ENCODE peak calls at places on chromosomes 2 and 18, in nine cellular contexts. One of them, this sample, is unnamed.

GRCh38 chr2:74876081-74876886 is 42.4 kb downstream of the HK2 start:
- DNase-seq in mammary epithelial cell: no peak
- DNase-seq in naive thymus-derived CD4-positive, alpha-beta T cell: peak; percentile 80
- DNase-seq in colonic mucosa: peak; percentile 54
- DNase-seq in NT2/D1: peak; percentile 22
- DNase-seq in tibial nerve: no peak
- DNase-seq in tibial artery: no peak
- DNase-seq in sigmoid colon: no peak
- DNase-seq in aorta: no peak
- DNase-seq in this sample: peak; percentile 5

GRCh38 chr2:238157506-238158017 is 1.2 kb upstream of the ERFE start:
- DNase-seq in tibial artery: no peak
- DNase-seq in NT2/D1: no peak
- DNase-seq in aorta: peak; percentile 38
- DNase-seq in naive thymus-derived CD4-positive, alpha-beta T cell: no peak
- DNase-seq in sigmoid colon: no peak
- DNase-seq in tibial nerve: no peak
- DNase-seq in mammary epithelial cell: no peak
- DNase-seq in colonic mucosa: no peak
- DNase-seq in this sample: no peak

GRCh38 chr2:126725580-126725979 is 69.6 kb downstream of the GYPC start:
- DNase-seq in colonic mucosa: no peak
- DNase-seq in tibial artery: no peak
- DNase-seq in sigmoid colon: no peak
- DNase-seq in naive thymus-derived CD4-positive, alpha-beta T cell: no peak
- DNase-seq in aorta: no peak
- DNase-seq in tibial nerve: no peak
- DNase-seq in mammary epithelial cell: no peak
- DNase-seq in NT2/D1: no peak
- DNase-seq in this sample: no peak

GRCh38 chr2:70981421-70981820 is 3.0 kb downstream of the ANKRD53 start:
- DNase-seq in mammary epithelial cell: no peak
- DNase-seq in tibial nerve: no peak
- DNase-seq in tibial artery: no peak
- DNase-seq in naive thymus-derived CD4-positive, alpha-beta T cell: no peak
- DNase-seq in NT2/D1: no peak
- DNase-seq in aorta: no peak
- DNase-seq in sigmoid colon: no peak
- DNase-seq in colonic mucosa: no peak
- DNase-seq in this sample: peak; percentile 15

GRCh38 chr2:9742601-9743000 is 100.7 kb upstream of the TAF1B start:
- DNase-seq in tibial artery: no peak
- DNase-seq in aorta: no peak
- DNase-seq in colonic mucosa: no peak
- DNase-seq in tibial nerve: no peak
- DNase-seq in mammary epithelial cell: no peak
- DNase-seq in NT2/D1: no peak
- DNase-seq in sigmoid colon: no peak
- DNase-seq in naive thymus-derived CD4-positive, alpha-beta T cell: no peak
- DNase-seq in this sample: no peak

GRCh38 chr2:75870654-75871137 is 160.0 kb upstream of the GCFC2 start:
- DNase-seq in NT2/D1: peak; percentile 13
- DNase-seq in tibial artery: no peak
- DNase-seq in naive thymus-derived CD4-positive, alpha-beta T cell: no peak
- DNase-seq in aorta: no peak
- DNase-seq in tibial nerve: no peak
- DNase-seq in colonic mucosa: no peak
- DNase-seq in sigmoid colon: no peak
- DNase-seq in mammary epithelial cell: no peak
- DNase-seq in this sample: no peak

GRCh38 chr18:13813271-13813849 is 10.6 kb upstream of the MC5R start:
- DNase-seq in naive thymus-derived CD4-positive, alpha-beta T cell: peak; percentile 44
- DNase-seq in aorta: peak; percentile 59
- DNase-seq in tibial nerve: peak; percentile 52
- DNase-seq in NT2/D1: no peak
- DNase-seq in colonic mucosa: peak; percentile 77
- DNase-seq in tibial artery: peak; percentile 77
- DNase-seq in mammary epithelial cell: peak; percentile 44
- DNase-seq in sigmoid colon: no peak
- DNase-seq in this sample: no peak

GRCh38 chr2:202871161-202872141 is at the start of gene ICA1L:
- DNase-seq in colonic mucosa: peak; percentile 59
- DNase-seq in aorta: peak; percentile 74
- DNase-seq in sigmoid colon: peak; percentile 79
- DNase-seq in tibial nerve: peak; percentile 28
- DNase-seq in naive thymus-derived CD4-positive, alpha-beta T cell: peak; percentile 49
- DNase-seq in tibial artery: peak; percentile 56
- DNase-seq in NT2/D1: peak; percentile 15
- DNase-seq in mammary epithelial cell: peak; percentile 62
- DNase-seq in this sample: peak; percentile 25

GRCh38 chr2:128494640-128495321 is 176.1 kb upstream of the HS6ST1 start:
- DNase-seq in colonic mucosa: no peak
- DNase-seq in NT2/D1: no peak
- DNase-seq in aorta: no peak
- DNase-seq in tibial artery: no peak
- DNase-seq in tibial nerve: no peak
- DNase-seq in sigmoid colon: no peak
- DNase-seq in naive thymus-derived CD4-positive, alpha-beta T cell: no peak
- DNase-seq in mammary epithelial cell: no peak
- DNase-seq in this sample: no peak

GRCh38 chr2:160227252-160227651 is 27.2 kb upstream of the ITGB6 start:
- DNase-seq in sigmoid colon: no peak
- DNase-seq in NT2/D1: no peak
- DNase-seq in naive thymus-derived CD4-positive, alpha-beta T cell: no peak
- DNase-seq in tibial nerve: no peak
- DNase-seq in aorta: no peak
- DNase-seq in tibial artery: no peak
- DNase-seq in mammary epithelial cell: peak; percentile 82
- DNase-seq in colonic mucosa: no peak
- DNase-seq in this sample: no peak

GRCh38 chr2:83705146-83705545 is 753.9 kb downstream of the SUCLG1 start:
- DNase-seq in aorta: no peak
- DNase-seq in naive thymus-derived CD4-positive, alpha-beta T cell: no peak
- DNase-seq in colonic mucosa: peak; percentile 41
- DNase-seq in tibial artery: no peak
- DNase-seq in tibial nerve: no peak
- DNase-seq in mammary epithelial cell: no peak
- DNase-seq in NT2/D1: no peak
- DNase-seq in sigmoid colon: no peak
- DNase-seq in this sample: no peak

GRCh38 chr2:605674-606608 is 71.3 kb downstream of the TMEM18 start:
- DNase-seq in aorta: no peak
- DNase-seq in colonic mucosa: no peak
- DNase-seq in mammary epithelial cell: no peak
- DNase-seq in naive thymus-derived CD4-positive, alpha-beta T cell: no peak
- DNase-seq in sigmoid colon: no peak
- DNase-seq in tibial artery: no peak
- DNase-seq in NT2/D1: no peak
- DNase-seq in tibial nerve: no peak
- DNase-seq in this sample: no peak

GRCh38 chr2:225052703-225053102 is 10.4 kb upstream of the DOCK10 start:
- DNase-seq in naive thymus-derived CD4-positive, alpha-beta T cell: peak; percentile 80
- DNase-seq in colonic mucosa: no peak
- DNase-seq in NT2/D1: no peak
- DNase-seq in aorta: no peak
- DNase-seq in tibial nerve: no peak
- DNase-seq in mammary epithelial cell: no peak
- DNase-seq in sigmoid colon: no peak
- DNase-seq in tibial artery: no peak
- DNase-seq in this sample: peak; percentile 20

GRCh38 chr2:168780671-168781071 is 21.8 kb upstream of the NOSTRIN start:
- DNase-seq in colonic mucosa: no peak
- DNase-seq in naive thymus-derived CD4-positive, alpha-beta T cell: no peak
- DNase-seq in tibial artery: no peak
- DNase-seq in sigmoid colon: no peak
- DNase-seq in aorta: no peak
- DNase-seq in tibial nerve: no peak
- DNase-seq in mammary epithelial cell: no peak
- DNase-seq in NT2/D1: no peak
- DNase-seq in this sample: no peak

GRCh38 chr2:88657131-88657530 is 29.9 kb upstream of the EIF2AK3 start:
- DNase-seq in NT2/D1: no peak
- DNase-seq in colonic mucosa: no peak
- DNase-seq in aorta: no peak
- DNase-seq in mammary epithelial cell: no peak
- DNase-seq in tibial nerve: no peak
- DNase-seq in naive thymus-derived CD4-positive, alpha-beta T cell: no peak
- DNase-seq in sigmoid colon: no peak
- DNase-seq in tibial artery: no peak
- DNase-seq in this sample: no peak

DNA sequence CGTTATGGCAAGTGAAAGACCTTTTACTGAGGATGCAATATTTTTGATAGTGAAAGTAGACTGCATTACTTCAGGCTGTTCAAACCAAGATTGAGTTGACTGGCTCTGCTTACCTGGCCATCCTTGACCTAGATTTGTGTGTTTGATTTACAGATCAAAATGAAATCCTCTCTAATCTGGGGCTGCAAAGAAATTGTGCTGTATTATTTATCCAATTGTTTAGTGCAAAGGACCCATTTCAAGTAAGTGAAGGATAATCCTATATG is 33.4 kb upstream of the WDR75 start:
- DNase-seq in tibial artery: no peak
- DNase-seq in NT2/D1: no peak
- DNase-seq in naive thymus-derived CD4-positive, alpha-beta T cell: no peak
- DNase-seq in mammary epithelial cell: no peak
- DNase-seq in aorta: no peak
- DNase-seq in tibial nerve: no peak
- DNase-seq in colonic mucosa: no peak
- DNase-seq in sigmoid colon: no peak
- DNase-seq in this sample: no peak
- H3K4me1 ChIP-seq in tibial artery: peaks cover 38% of the 10 kb centered on the region
- H3K4me1 ChIP-seq in NT2/D1: no peaks in the 10 kb centered on the region
- H3K4me1 ChIP-seq in naive thymus-derived CD4-positive, alpha-beta T cell: peaks cover 8% of the 10 kb centered on the region
- H3K4me1 ChIP-seq in mammary epithelial cell: peaks cover 24% of the 10 kb centered on the region
- H3K4me1 ChIP-seq in aorta: no peaks in the 10 kb centered on the region
- H3K4me1 ChIP-seq in tibial nerve: no peaks in the 10 kb centered on the region
- H3K4me1 ChIP-seq in colonic mucosa: no peaks in the 10 kb centered on the region
- H3K4me1 ChIP-seq in sigmoid colon: peaks cover 72% of the 10 kb centered on the region
- H3K4me1 ChIP-seq in this sample: peaks cover 9% of the 10 kb centered on the region

DNA sequence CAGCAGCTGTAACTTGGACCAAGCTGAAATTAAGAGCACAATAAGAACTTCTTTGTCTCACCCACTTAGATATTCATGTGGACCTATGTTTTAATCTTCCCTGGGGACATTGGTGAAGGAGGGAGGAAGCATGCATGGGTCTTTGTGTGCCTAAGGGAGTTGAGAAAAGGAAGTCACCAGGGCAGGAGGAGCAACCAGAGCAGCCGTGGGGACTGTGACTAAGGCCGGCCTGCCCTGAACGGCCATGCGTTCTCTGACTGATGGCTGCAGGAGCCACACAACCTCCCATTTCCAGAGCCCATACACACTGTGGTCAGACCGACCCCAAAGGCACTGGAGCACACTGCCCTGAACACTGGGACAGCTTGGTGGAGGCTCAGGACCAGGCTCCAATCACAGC is 43.7 kb upstream of the SLC35G4 start:
- DNase-seq in sigmoid colon: no peak
- DNase-seq in tibial nerve: no peak
- DNase-seq in tibial artery: no peak
- DNase-seq in mammary epithelial cell: no peak
- DNase-seq in aorta: no peak
- DNase-seq in naive thymus-derived CD4-positive, alpha-beta T cell: no peak
- DNase-seq in colonic mucosa: no peak
- DNase-seq in NT2/D1: no peak
- DNase-seq in this sample: no peak
- H3K27me3 ChIP-seq in sigmoid colon: no peaks in the 10 kb centered on the region
- H3K27me3 ChIP-seq in tibial nerve: no peaks in the 10 kb centered on the region
- H3K27me3 ChIP-seq in tibial artery: no peaks in the 10 kb centered on the region
- H3K27me3 ChIP-seq in mammary epithelial cell: no peaks in the 10 kb centered on the region
- H3K27me3 ChIP-seq in aorta: no peaks in the 10 kb centered on the region
- H3K27me3 ChIP-seq in naive thymus-derived CD4-positive, alpha-beta T cell: no peaks in the 10 kb centered on the region
- H3K27me3 ChIP-seq in colonic mucosa: no peaks in the 10 kb centered on the region
- H3K27me3 ChIP-seq in NT2/D1: no peaks in the 10 kb centered on the region
- H3K27me3 ChIP-seq in this sample: no peaks in the 10 kb centered on the region

GRCh38 chr2:228344531-228344930 is 163.0 kb upstream of the SPHKAP start:
- DNase-seq in naive thymus-derived CD4-positive, alpha-beta T cell: no peak
- DNase-seq in tibial artery: no peak
- DNase-seq in tibial nerve: no peak
- DNase-seq in sigmoid colon: no peak
- DNase-seq in mammary epithelial cell: no peak
- DNase-seq in colonic mucosa: no peak
- DNase-seq in aorta: no peak
- DNase-seq in NT2/D1: no peak
- DNase-seq in this sample: no peak
- H3K9me3 ChIP-seq in naive thymus-derived CD4-positive, alpha-beta T cell: no peaks in the 10 kb centered on the region
- H3K9me3 ChIP-seq in tibial artery: no peaks in the 10 kb centered on the region
- H3K9me3 ChIP-seq in tibial nerve: no peaks in the 10 kb centered on the region
- H3K9me3 ChIP-seq in sigmoid colon: peaks cover 2% of the 10 kb centered on the region
- H3K9me3 ChIP-seq in mammary epithelial cell: no peaks in the 10 kb centered on the region
- H3K9me3 ChIP-seq in colonic mucosa: no peaks in the 10 kb centered on the region
- H3K9me3 ChIP-seq in aorta: no peaks in the 10 kb centered on the region
- H3K9me3 ChIP-seq in NT2/D1: no peaks in the 10 kb centered on the region
- H3K9me3 ChIP-seq in this sample: no peaks in the 10 kb centered on the region

GRCh38 chr2:134289225-134289624 is 35.4 kb downstream of the MGAT5 start:
- DNase-seq in mammary epithelial cell: no peak
- DNase-seq in aorta: peak; percentile 57
- DNase-seq in tibial nerve: no peak
- DNase-seq in tibial artery: peak; percentile 48
- DNase-seq in sigmoid colon: no peak
- DNase-seq in colonic mucosa: no peak
- DNase-seq in NT2/D1: no peak
- DNase-seq in naive thymus-derived CD4-positive, alpha-beta T cell: no peak
- DNase-seq in this sample: no peak

GRCh38 chr2:134292514-134292913 is 38.6 kb downstream of the MGAT5 start:
- DNase-seq in mammary epithelial cell: no peak
- DNase-seq in tibial nerve: no peak
- DNase-seq in aorta: no peak
- DNase-seq in colonic mucosa: no peak
- DNase-seq in sigmoid colon: no peak
- DNase-seq in NT2/D1: no peak
- DNase-seq in tibial artery: no peak
- DNase-seq in naive thymus-derived CD4-positive, alpha-beta T cell: no peak
- DNase-seq in this sample: no peak

GRCh38 chr2:134287323-134287722 is 33.5 kb downstream of the MGAT5 start:
- DNase-seq in NT2/D1: no peak
- DNase-seq in tibial artery: no peak
- DNase-seq in sigmoid colon: no peak
- DNase-seq in colonic mucosa: no peak
- DNase-seq in mammary epithelial cell: no peak
- DNase-seq in tibial nerve: no peak
- DNase-seq in aorta: no peak
- DNase-seq in naive thymus-derived CD4-positive, alpha-beta T cell: no peak
- DNase-seq in this sample: no peak

GRCh38 chr2:134290363-134290762 is 36.5 kb downstream of the MGAT5 start:
- DNase-seq in colonic mucosa: no peak
- DNase-seq in tibial nerve: no peak
- DNase-seq in tibial artery: no peak
- DNase-seq in naive thymus-derived CD4-positive, alpha-beta T cell: no peak
- DNase-seq in sigmoid colon: no peak
- DNase-seq in NT2/D1: no peak
- DNase-seq in mammary epithelial cell: no peak
- DNase-seq in aorta: no peak
- DNase-seq in this sample: no peak

DNA sequence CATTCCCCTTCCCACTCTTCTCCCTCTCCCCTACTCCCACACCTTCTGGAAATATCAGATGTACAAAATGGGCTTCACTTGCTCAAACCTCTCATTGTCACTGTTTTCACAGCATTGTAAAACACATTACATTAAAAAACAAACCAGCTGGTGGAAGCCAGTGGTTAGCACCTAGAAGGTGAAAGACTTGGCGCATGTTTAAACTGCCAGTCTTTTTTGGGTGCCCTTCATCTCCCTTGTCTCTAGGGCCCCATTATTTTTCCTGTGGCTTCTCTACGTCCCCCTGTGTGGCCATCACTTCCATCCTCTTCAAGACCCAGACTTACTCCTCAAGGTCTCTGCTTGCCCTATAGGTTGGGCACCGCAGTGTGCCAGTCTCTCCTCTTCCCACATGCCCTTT is 34.9 kb downstream of the MGAT5 start:
- DNase-seq in naive thymus-derived CD4-positive, alpha-beta T cell: no peak
- DNase-seq in sigmoid colon: no peak
- DNase-seq in tibial artery: no peak
- DNase-seq in tibial nerve: no peak
- DNase-seq in colonic mucosa: no peak
- DNase-seq in aorta: no peak
- DNase-seq in NT2/D1: no peak
- DNase-seq in mammary epithelial cell: no peak
- DNase-seq in this sample: peak; percentile 39
- H3K4me1 ChIP-seq in naive thymus-derived CD4-positive, alpha-beta T cell: peaks cover 73% of the 10 kb centered on the region
- H3K4me1 ChIP-seq in sigmoid colon: no peaks in the 10 kb centered on the region
- H3K4me1 ChIP-seq in tibial artery: peaks cover 6% of the 10 kb centered on the region
- H3K4me1 ChIP-seq in tibial nerve: no peaks in the 10 kb centered on the region
- H3K4me1 ChIP-seq in colonic mucosa: peaks cover 4% of the 10 kb centered on the region
- H3K4me1 ChIP-seq in aorta: no peaks in the 10 kb centered on the region
- H3K4me1 ChIP-seq in NT2/D1: no peaks in the 10 kb centered on the region
- H3K4me1 ChIP-seq in mammary epithelial cell: peaks cover 2% of the 10 kb centered on the region
- H3K4me1 ChIP-seq in this sample: peaks cover 74% of the 10 kb centered on the region